ENCODE peak calls at places on chromosomes 13 and 19, in four cellular contexts. Z, D, F and E are unnamed samples.

GRCh38 chr19:42655748-42656147 is 61.0 kb upstream of the CEACAM8 start:
- DNase-seq in Z (no peak), D (no peak), F (no peak), E (no peak)

GRCh38 chr13:73215807-73216206 is 157.0 kb downstream of the KLF5 start:
- DNase-seq in Z (no peak), D (no peak), F (no peak), E (no peak)

GRCh38 chr19:55259540-55260210 is 858 bp upstream of the PPP6R1 start:
- DNase-seq in Z (peak; percentile 67), D (no peak), F (no peak), E (no peak)

GRCh38 chr19:3248728-3249315 is 24.4 kb downstream of the CELF5 start:
- DNase-seq in Z (no peak), D (no peak), F (no peak), E (no peak)

GRCh38 chr19:48638831-48639381 is 1.7 kb upstream of the DBP start:
- DNase-seq in Z (peak; percentile 89), D (no peak), F (no peak), E (no peak)

GRCh38 chr19:44476559-44477408 is 23.5 kb downstream of the ZNF180 start:
- DNase-seq in Z (no peak), D (peak; percentile 6), F (no peak), E (no peak)

GRCh38 chr19:29843180-29844051 is 31.6 kb downstream of the CCNE1 start:
- DNase-seq in Z (peak; percentile 71), D (peak; percentile 35), F (no peak), E (no peak)

GRCh38 chr13:99984463-99985242 is 3.1 kb downstream of the ZIC2 start:
- DNase-seq in Z (peak; percentile 73), D (no peak), F (no peak), E (no peak)

GRCh38 chr19:18014197-18014596 is 6.2 kb downstream of the ARRDC2 start:
- DNase-seq in Z (no peak), D (no peak), F (peak; percentile 45), E (no peak)

GRCh38 chr13:70249332-70250064 is 141.2 kb upstream of the KLHL1 start:
- DNase-seq in Z (peak; percentile 57), D (no peak), F (no peak), E (no peak)

GRCh38 chr19:17260842-17261325 is 3.7 kb downstream of the USHBP1 start:
- DNase-seq in Z (peak; percentile 97), D (peak; percentile 79), F (peak; percentile 88), E (peak; percentile 23)

GRCh38 chr13:105774739-105775460 is 760.6 kb downstream of the EFNB2 start:
- DNase-seq in Z (peak; percentile 55), D (no peak), F (no peak), E (no peak)

GRCh38 chr19:44741841-44742352 is 6.6 kb upstream of the BCL3 start:
- DNase-seq in Z (peak; percentile 72), D (no peak), F (no peak), E (peak; percentile 80)

GRCh38 chr13:99041788-99042187 is 63.9 kb upstream of the DOCK9 start:
- DNase-seq in Z (no peak), D (no peak), F (no peak), E (no peak)

GRCh38 chr19:39919976-39920375 is 14.5 kb downstream of the FCGBP start:
- DNase-seq in Z (no peak), D (no peak), F (no peak), E (no peak)

GRCh38 chr13:60617863-60618733 is 221.1 kb downstream of the TDRD3 start:
- DNase-seq in Z (peak; percentile 77), D (no peak), F (no peak), E (no peak)

GRCh38 chr13:111295896-111296295 is 24.5 kb upstream of the TEX29 start:
- DNase-seq in Z (no peak), D (no peak), F (no peak), E (no peak)

GRCh38 chr13:42875448-42876269 is 94.3 kb downstream of the FAM216B start:
- DNase-seq in Z (peak; percentile 85), D (no peak), F (no peak), E (no peak)

GRCh38 chr19:4279530-4280422 is 710 bp downstream of the SHD start:
- DNase-seq in Z (no peak), D (no peak), F (no peak), E (no peak)